ENCODE peak calls at places on chromosomes 3 and 15, in eight cellular contexts. T is WTC11; L is C1 segment of cervical spinal cord; S is stimulated activated CD4-positive, alpha-beta T cell treated with anti-CD3 and anti-CD28 coated beads, Interleukin-1b, Interleukin-23, amount 100 ng/mL, for 1 hour; A is activated CD4-positive, alpha-beta T cell treated with anti-CD3 and anti-CD28 coated beads, Interleukin-2, amount 50 U/mL, for 24 hours; Z is astrocyte; V is EL; R is HFFc6. K is an unnamed sample.

GRCh38 chr3:107993771-107994170 is 97.1 kb downstream of the CD47 start:
- DNase-seq in T (no peak), R (no peak), L (no peak), Z (peak; percentile 74), S (no peak), V (peak; percentile 55), A (no peak), K (no peak)

GRCh38 chr3:185210621-185211157 is 43.2 kb downstream of the EHHADH start:
- DNase-seq in L (no peak), T (no peak), Z (no peak), R (no peak), V (no peak), S (no peak), A (no peak), K (no peak)

GRCh38 chr3:17181413-17181907 is 296.7 kb downstream of the PLCL2 start:
- DNase-seq in V (no peak), R (no peak), A (no peak), L (no peak), S (no peak), Z (no peak), T (no peak), K (no peak)

GRCh38 chr3:10957976-10958749 is 34.4 kb upstream of the SLC6A1 start:
- DNase-seq in R (no peak), L (no peak), S (no peak), Z (no peak), A (no peak), T (no peak), V (no peak), K (no peak)

GRCh38 chr3:197376020-197376419 is 77.6 kb upstream of the DLG1 start:
- DNase-seq in A (no peak), T (no peak), V (no peak), R (no peak), S (no peak), Z (no peak), L (no peak), K (no peak)

GRCh38 chr3:100899440-100900091 is 93.7 kb downstream of the ABI3BP start:
- DNase-seq in V (peak; percentile 16), L (no peak), R (peak; percentile 22), T (no peak), S (no peak), A (no peak), Z (no peak), K (no peak)

GRCh38 chr15:78101423-78102105 is 9.2 kb downstream of the SH2D7 start:
- DNase-seq in A (no peak), S (no peak), L (no peak), R (no peak), Z (no peak), V (no peak), T (no peak), K (peak; percentile 43)

GRCh38 chr15:98433302-98433701 is 215.0 kb upstream of the IGF1R start:
- DNase-seq in S (no peak), L (no peak), A (no peak), Z (peak; percentile 54), V (no peak), R (no peak), T (no peak), K (no peak)

GRCh38 chr3:140276698-140277097 is 341.7 kb downstream of the CLSTN2 start:
- DNase-seq in A (no peak), Z (no peak), V (no peak), R (no peak), S (no peak), T (peak; percentile 36), L (no peak), K (no peak)

GRCh38 chr3:184058029-184058428 is 5.2 kb downstream of the HTR3C start:
- DNase-seq in V (peak; percentile 64), R (peak; percentile 58), S (no peak), A (no peak), L (no peak), T (no peak), Z (peak; percentile 30), K (no peak)

GRCh38 chr3:188697127-188697526 is 474.6 kb upstream of the TPRG1 start:
- DNase-seq in A (no peak), R (no peak), T (no peak), S (no peak), L (no peak), Z (no peak), V (no peak), K (no peak)

GRCh38 chr3:130968231-130968630 is 58.4 kb downstream of the ASTE1 start:
- DNase-seq in A (no peak), S (no peak), L (no peak), Z (peak; percentile 84), R (peak; percentile 14), T (no peak), V (peak; percentile 74), K (no peak)

GRCh38 chr15:75531041-75531450 is 48.1 kb downstream of the PTPN9 start:
- DNase-seq in V (peak; percentile 18), A (no peak), R (peak; percentile 31), T (no peak), S (no peak), Z (peak; percentile 37), L (peak; percentile 4), K (peak; percentile 16)

GRCh38 chr3:193942516-193943055 is 193.4 kb upstream of the HES1 start:
- DNase-seq in S (no peak), R (no peak), L (no peak), Z (no peak), V (no peak), A (no peak), T (no peak), K (no peak)

GRCh38 chr3:124057453-124057852 is 65.5 kb upstream of the ROPN1 start:
- DNase-seq in T (no peak), S (no peak), Z (no peak), V (no peak), R (no peak), A (no peak), L (peak; percentile 6), K (no peak)

GRCh38 chr3:130857336-130858026 is 36.4 kb upstream of the ATP2C1 start:
- DNase-seq in V (no peak), R (no peak), L (no peak), A (no peak), Z (no peak), T (no peak), S (no peak), K (no peak)

GRCh38 chr3:127722928-127723603 is 50.3 kb downstream of the ABTB1 start:
- DNase-seq in A (no peak), L (no peak), T (no peak), V (no peak), S (no peak), R (no peak), Z (no peak), K (peak; percentile 80)

GRCh38 chr15:68794869-68795268 is 25.8 kb downstream of the ANP32A start:
- DNase-seq in Z (no peak), V (no peak), R (no peak), L (no peak), T (no peak), A (no peak), S (no peak), K (no peak)

GRCh38 chr15:82554857-82555256 is 14.6 kb upstream of the RPS17 start:
- DNase-seq in A (no peak), S (no peak), L (no peak), V (no peak), T (no peak), R (no peak), Z (no peak), K (no peak)

GRCh38 chr15:95407534-95407933 is 923.0 kb upstream of the NR2F2 start:
- DNase-seq in S (no peak), Z (no peak), T (no peak), V (no peak), A (no peak), L (no peak), R (no peak), K (no peak)

GRCh38 chr3:77420316-77420715 is 380.4 kb downstream of the ROBO2 start:
- DNase-seq in L (no peak), T (no peak), Z (no peak), S (no peak), A (no peak), V (no peak), R (no peak), K (no peak)

GRCh38 chr3:126269360-126269759 is 87.8 kb downstream of the KLF15 start:
- DNase-seq in L (no peak), T (no peak), R (no peak), V (no peak), S (no peak), A (no peak), Z (no peak), K (no peak)

GRCh38 chr3:30245805-30246622 is 360.4 kb upstream of the TGFBR2 start:
- DNase-seq in L (no peak), S (no peak), Z (no peak), T (peak; percentile 19), V (no peak), R (no peak), A (no peak), K (no peak)

GRCh38 chr15:75431250-75431649 is 20.2 kb downstream of the SIN3A start:
- DNase-seq in S (no peak), T (no peak), A (no peak), L (no peak), R (no peak), V (no peak), Z (peak; percentile 61), K (no peak)

GRCh38 chr3:132781922-132782321 is 59.7 kb upstream of the NPHP3 start:
- DNase-seq in T (no peak), R (no peak), Z (no peak), A (no peak), S (no peak), V (no peak), L (no peak), K (no peak)

GRCh38 chr15:101394056-101394630 is 95.4 kb downstream of the PCSK6 start:
- DNase-seq in A (no peak), Z (no peak), V (no peak), R (no peak), S (no peak), T (no peak), L (no peak), K (no peak)

GRCh38 chr15:65612616-65612946 is 1.6 kb upstream of the INTS14 start:
- DNase-seq in R (no peak), S (no peak), V (no peak), A (no peak), L (no peak), Z (peak; percentile 0), T (no peak), K (no peak)

GRCh38 chr3:143139786-143140185 is 20.2 kb downstream of the CHST2 start:
- DNase-seq in T (no peak), R (peak; percentile 15), Z (peak; percentile 22), V (peak; percentile 48), L (no peak), S (no peak), A (no peak), K (no peak)

K was measured in posterior cingulate gyrus.